ENCODE peak calls at places on chromosomes 6 and 20, in six cellular contexts. Z, M, K, F, P and N are unnamed samples.
A peak's percentile ranks its signal among the peaks of the same experiment; 100 is the strongest.

GRCh38 chr20:1375515-1375914 is 17.3 kb downstream of the FKBP1A start:
- DNase-seq in F (no peak), M (no peak), Z (no peak), P (peak; percentile 70), K (peak; percentile 79), N (no peak)

GRCh38 chr6:48177786-48178185 is 66.8 kb upstream of the PTCHD4 start:
- DNase-seq in Z (no peak), P (no peak), K (no peak), M (no peak), F (no peak), N (no peak)

GRCh38 chr6:125054331-125054730 is 92.1 kb downstream of the RNF217 start:
- DNase-seq in P (no peak), Z (no peak), F (no peak), M (no peak), K (no peak), N (no peak)

GRCh38 chr6:68615965-68616364 is 19.1 kb upstream of the ADGRB3 start:
- DNase-seq in Z (no peak), K (no peak), M (no peak), P (no peak), F (no peak), N (no peak)

GRCh38 chr6:137185290-137185689 is 11.8 kb upstream of the IL22RA2 start:
- DNase-seq in M (no peak), Z (no peak), P (no peak), K (no peak), F (no peak), N (no peak)

GRCh38 chr6:21749754-21750153 is 156.2 kb downstream of the SOX4 start:
- DNase-seq in P (no peak), K (no peak), Z (no peak), M (no peak), F (no peak), N (no peak)

GRCh38 chr6:126716826-126717514 is 377.1 kb downstream of the CENPW start:
- DNase-seq in K (no peak), P (no peak), Z (no peak), F (no peak), M (no peak), N (no peak)

GRCh38 chr6:84854801-84855400 is 90.5 kb upstream of the TBX18 start:
- DNase-seq in P (no peak), F (no peak), M (no peak), Z (peak; percentile 45), K (no peak), N (no peak)

DNA sequence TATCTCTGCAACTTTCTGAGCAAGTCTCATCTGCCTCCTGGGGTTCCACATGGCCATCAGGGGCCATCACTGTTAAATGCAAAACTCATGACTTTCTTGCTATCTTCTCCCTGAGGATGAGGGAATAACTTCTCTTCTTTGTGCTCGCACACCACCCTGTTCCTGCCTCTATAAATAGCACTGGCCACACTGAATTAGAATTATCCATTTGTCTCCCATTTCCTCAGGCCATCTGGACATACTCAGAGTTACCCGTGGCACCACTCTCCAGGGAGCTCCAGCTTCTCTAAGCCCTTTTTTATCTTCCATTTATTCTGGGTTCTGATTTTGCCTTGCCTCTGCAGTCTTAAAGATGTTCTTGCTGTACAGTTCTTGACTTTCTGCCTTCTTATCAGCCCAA is 72.8 kb upstream of the ECI2 start:
- DNase-seq in P (no peak), M (no peak), K (no peak), F (no peak), Z (no peak), N (no peak)
- H3K4me3 ChIP-seq in P (no peak overlapping the region), M (no peak overlapping the region), K (no peak overlapping the region), F (no peak overlapping the region), Z (no peak overlapping the region), N (no peak overlapping the region)

DNA sequence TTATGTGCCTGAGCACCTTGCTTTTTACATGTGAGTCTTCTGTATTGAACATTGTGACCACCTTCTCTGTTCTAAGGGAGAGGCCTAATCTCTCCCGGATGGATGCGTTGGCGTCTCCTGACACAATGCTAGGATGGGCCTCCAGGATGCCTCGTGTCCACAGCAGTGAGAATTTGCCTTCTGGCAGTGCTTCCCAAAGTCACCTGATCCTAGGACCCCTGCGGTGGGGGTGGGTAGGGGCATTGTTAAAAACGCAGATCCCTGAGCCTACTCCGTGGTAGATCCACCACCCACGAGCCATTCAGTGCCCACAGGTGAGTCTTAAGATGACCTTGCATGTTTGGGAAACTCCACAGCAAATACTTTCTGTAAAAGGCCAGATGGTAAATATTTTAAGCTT is 106.8 kb upstream of the IYD start:
- DNase-seq in P (no peak), K (no peak), M (no peak), F (peak; percentile 49), Z (no peak), N (no peak)
- H3K36me3 ChIP-seq in P (no peaks in the 10 kb centered on the region), K (no peaks in the 10 kb centered on the region), M (no peaks in the 10 kb centered on the region), F (no peaks in the 10 kb centered on the region), Z (no peaks in the 10 kb centered on the region), N (no peaks in the 10 kb centered on the region)

GRCh38 chr6:28491984-28492317 is 23.6 kb downstream of the GPX6 start:
- DNase-seq in Z (no peak), F (no peak), P (no peak), K (no peak), M (no peak), N (no peak)

GRCh38 chr6:28488916-28489365 is 26.7 kb downstream of the GPX6 start:
- DNase-seq in K (peak; percentile 84), M (no peak), P (peak; percentile 72), F (peak; percentile 43), Z (no peak), N (no peak)

GRCh38 chr6:28486988-28487742 is 28.4 kb downstream of the GPX6 start:
- DNase-seq in K (no peak), P (no peak), Z (no peak), F (no peak), M (no peak), N (no peak)

GRCh38 chr6:28489366-28490190 is 26.0 kb downstream of the GPX6 start:
- DNase-seq in K (peak; percentile 83), M (no peak), P (peak; percentile 79), Z (no peak), F (peak; percentile 87), N (no peak)

DNA sequence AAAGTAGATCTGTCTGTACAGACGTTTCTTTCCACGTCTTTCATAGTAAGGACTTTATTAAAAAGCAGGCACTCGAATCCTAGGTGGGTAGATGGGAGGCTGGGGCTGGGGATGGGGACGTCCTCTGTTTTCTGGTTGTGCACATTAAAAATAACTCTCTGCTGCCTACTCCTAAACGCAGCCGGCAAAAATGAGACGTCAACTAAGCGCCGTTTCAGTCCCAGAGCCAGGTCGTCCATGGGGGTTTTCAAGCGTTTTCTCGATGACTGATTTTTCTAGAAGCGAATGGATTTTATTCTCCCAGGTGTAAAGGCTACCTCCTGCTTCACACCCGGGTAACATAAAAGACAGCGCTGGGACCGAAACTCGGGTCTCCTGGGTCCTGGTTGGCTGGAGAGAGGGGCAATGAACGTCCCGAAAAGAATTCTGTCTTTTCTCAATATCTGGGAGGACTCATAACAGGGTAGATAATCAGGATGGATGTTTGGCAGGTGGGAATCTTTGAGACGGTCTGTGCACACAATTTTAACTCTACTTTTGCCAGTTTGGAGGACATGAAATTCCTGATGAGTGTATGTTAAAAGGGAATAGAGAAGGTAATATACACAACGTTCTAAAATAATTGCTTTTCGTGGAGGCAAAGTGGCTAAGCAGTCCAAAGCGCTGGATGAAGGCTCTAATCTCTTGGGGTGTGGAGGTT is 25.3 kb downstream of the GPX6 start:
- DNase-seq in P (peak; percentile 21), F (peak; percentile 31), Z (no peak), M (no peak), K (no peak), N (no peak)
- H3K4me3 ChIP-seq in P (peak overlapping the region; percentile 73), F (peak overlapping the region; percentile 50), Z (no peak overlapping the region), M (peak overlapping the region; percentile 8), K (peak overlapping the region; percentile 58), N (peak overlapping the region; percentile 57)

DNA sequence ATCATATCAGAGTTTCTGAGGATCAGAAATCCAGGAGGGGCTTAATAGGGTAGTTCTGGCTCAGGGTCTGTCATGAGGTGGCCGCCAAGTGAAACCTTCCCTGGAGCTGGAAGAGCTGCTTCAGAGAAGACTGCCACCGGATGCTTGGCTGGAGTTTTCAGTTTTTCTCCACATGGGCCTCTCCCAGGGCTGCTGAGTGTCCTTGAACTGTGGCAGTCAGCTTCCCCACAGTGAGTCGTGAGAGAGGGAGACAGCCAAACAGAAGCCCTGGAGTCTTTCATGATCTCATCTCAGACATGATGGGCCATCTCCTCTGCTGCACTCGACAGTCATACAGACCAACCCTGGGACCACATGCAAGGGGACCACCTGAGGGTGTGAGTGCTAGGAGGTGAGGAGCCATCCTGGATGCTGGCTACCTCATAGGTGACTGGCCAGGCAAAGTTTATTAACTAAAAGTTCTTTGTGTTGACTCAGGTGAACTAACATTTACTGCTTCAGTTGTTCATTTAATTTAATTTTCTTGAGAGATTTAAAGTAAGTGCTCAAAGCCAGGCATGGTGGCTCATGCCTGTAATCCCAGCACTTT is 71.5 kb downstream of the SHLD1 start:
- DNase-seq in K (no peak), Z (no peak), P (no peak), M (no peak), F (no peak), N (no peak)
- H3K36me3 ChIP-seq in K (no peaks in the 10 kb centered on the region), Z (no peaks in the 10 kb centered on the region), P (no peaks in the 10 kb centered on the region), M (no peaks in the 10 kb centered on the region), F (no peaks in the 10 kb centered on the region), N (no peaks in the 10 kb centered on the region)

GRCh38 chr6:144744720-144745119 is 459.6 kb downstream of the UTRN start:
- DNase-seq in Z (no peak), M (no peak), F (no peak), K (no peak), P (no peak), N (no peak)
- H3K4me3 ChIP-seq in Z (no peak overlapping the region), M (no peak overlapping the region), F (no peak overlapping the region), K (no peak overlapping the region), P (no peak overlapping the region), N (no peak overlapping the region)